ENCODE peak calls at places on chromosomes 16 and 17, in six cellular contexts. W is neural progenitor cell, O is HCT116, Q is fibroblast of lung, V is hepatocyte, D is H1. P is an unnamed sample.

GRCh38 chr17:80899402-80900268 is 92.0 kb upstream of the CHMP6 start:
- DNase-seq in O (peak; percentile 40), W (peak; percentile 51), Q (no peak), V (peak; percentile 62), D (peak; percentile 29), P (peak; percentile 47)

GRCh38 chr17:72580321-72581127 is 459.7 kb downstream of the SOX9 start:
- DNase-seq in W (no peak), D (no peak), V (peak; percentile 82), Q (no peak), O (no peak), P (no peak)

GRCh38 chr16:78607465-78607864 is 508.0 kb downstream of the WWOX start:
- DNase-seq in V (peak; percentile 28), O (no peak), W (no peak), Q (peak; percentile 20), D (no peak), P (no peak)

GRCh38 chr17:21817791-21818364 is 125.6 kb downstream of the KCNJ18 start:
- DNase-seq in O (no peak), V (no peak), Q (no peak), D (no peak), W (no peak), P (no peak)

GRCh38 chr16:81446318-81447275 is 2.0 kb downstream of the CMIP start:
- DNase-seq in Q (peak; percentile 60), D (no peak), W (no peak), V (peak; percentile 52), O (no peak), P (peak; percentile 67)

GRCh38 chr17:62869885-62870580 is 61.9 kb upstream of the MARCHF10 start:
- DNase-seq in O (no peak), V (peak; percentile 69), Q (peak; percentile 70), W (peak; percentile 72), D (peak; percentile 33), P (no peak)

GRCh38 chr17:59839646-59840328 is 53.0 kb downstream of the TUBD1 start:
- DNase-seq in Q (peak; percentile 36), O (no peak), V (peak; percentile 13), D (no peak), W (peak; percentile 13), P (no peak)

GRCh38 chr17:38418693-38419507 is 9.4 kb upstream of the ARHGAP23 start:
- DNase-seq in D (no peak), O (no peak), V (no peak), Q (no peak), W (peak; percentile 64), P (peak; percentile 66)

GRCh38 chr16:62548095-62548494 is 511.9 kb upstream of the CDH8 start:
- DNase-seq in Q (no peak), V (no peak), D (peak; percentile 9), O (no peak), W (no peak), P (no peak)

GRCh38 chr16:48829361-48829760 is 219.4 kb upstream of the N4BP1 start:
- DNase-seq in Q (no peak), D (no peak), O (no peak), V (no peak), W (no peak), P (no peak)

GRCh38 chr17:9677411-9677810 is 32.1 kb downstream of the USP43 start:
- DNase-seq in O (no peak), W (no peak), V (no peak), D (no peak), Q (peak; percentile 14), P (no peak)

GRCh38 chr16:53482123-53482522 is 20.9 kb downstream of the AKTIP start:
- DNase-seq in Q (no peak), O (no peak), W (no peak), D (no peak), V (no peak), P (no peak)

GRCh38 chr16:66199189-66199588 is 167.3 kb upstream of the CDH5 start:
- DNase-seq in V (no peak), W (no peak), Q (no peak), O (no peak), D (no peak), P (no peak)

GRCh38 chr17:17063546-17064122 is 21.4 kb downstream of the MPRIP start:
- DNase-seq in D (no peak), W (no peak), V (no peak), O (no peak), Q (no peak), P (no peak)

GRCh38 chr17:44848961-44849489 is 1.3 kb downstream of the HIGD1B start:
- DNase-seq in O (no peak), W (no peak), Q (no peak), V (no peak), D (no peak), P (no peak)

GRCh38 chr17:40068129-40068581 is 5.4 kb downstream of the THRA start:
- DNase-seq in V (no peak), W (peak; percentile 2), O (no peak), D (no peak), Q (no peak), P (no peak)

GRCh38 chr17:5500247-5500803 is 14.0 kb downstream of the MIS12 start:
- DNase-seq in D (no peak), Q (no peak), O (no peak), W (no peak), V (peak; percentile 45), P (no peak)

GRCh38 chr17:60601443-60602384 is 1.7 kb downstream of the PPM1D start:
- DNase-seq in D (no peak), V (peak; percentile 91), O (peak; percentile 60), Q (peak; percentile 68), W (peak; percentile 75), P (peak; percentile 66)

GRCh38 chr16:65889533-65889966 is 476.9 kb upstream of the CDH5 start:
- DNase-seq in V (peak; percentile 34), W (no peak), D (no peak), O (no peak), Q (peak; percentile 44), P (no peak)

GRCh38 chr17:2089021-2089422 is 34.1 kb downstream of the HIC1 start:
- DNase-seq in W (no peak), V (no peak), Q (peak; percentile 76), O (no peak), D (no peak), P (no peak)

GRCh38 chr16:964696-965395 is 5.9 kb downstream of the LMF1 start:
- DNase-seq in W (no peak), V (no peak), O (no peak), D (no peak), Q (peak; percentile 47), P (no peak)

GRCh38 chr16:63890072-63890471 is 1231.8 kb downstream of the CDH11 start:
- DNase-seq in V (peak; percentile 23), O (no peak), Q (peak; percentile 76), D (no peak), W (no peak), P (no peak)

GRCh38 chr17:2054262-2054739 is 602 bp upstream of the HIC1 start:
- DNase-seq in D (no peak), O (no peak), Q (peak; percentile 80), W (no peak), V (no peak), P (peak; percentile 38)

GRCh38 chr17:59916446-59916845 is 23.5 kb downstream of the RPS6KB1 start:
- DNase-seq in W (no peak), V (no peak), O (no peak), Q (no peak), D (no peak), P (no peak)

GRCh38 chr16:81140930-81141780 is 45.0 kb upstream of the GCSH start:
- DNase-seq in D (peak; percentile 33), W (peak; percentile 31), V (no peak), O (peak; percentile 45), Q (no peak), P (peak; percentile 8)

GRCh38 chr16:4410335-4411075 is 5.9 kb downstream of the CORO7 start:
- DNase-seq in V (peak; percentile 72), D (no peak), Q (peak; percentile 91), O (no peak), W (no peak), P (no peak)

GRCh38 chr16:88070341-88070740 is 119.1 kb downstream of the BANP start:
- DNase-seq in O (no peak), Q (no peak), V (no peak), W (no peak), D (no peak), P (no peak)

GRCh38 chr16:88202207-88202745 is 180.5 kb upstream of the ZNF469 start:
- DNase-seq in Q (no peak), W (no peak), O (no peak), V (no peak), D (no peak), P (no peak)

GRCh38 chr16:14015948-14016347 is 55.2 kb upstream of the MRTFB start:
- DNase-seq in W (no peak), O (no peak), Q (peak; percentile 84), V (no peak), D (no peak), P (no peak)

GRCh38 chr17:305090-305976 is 47.3 kb downstream of the RPH3AL start:
- DNase-seq in W (no peak), Q (no peak), V (peak; percentile 23), O (no peak), D (no peak), P (no peak)

GRCh38 chr17:301681-302299 is 50.8 kb downstream of the RPH3AL start:
- DNase-seq in O (no peak), V (no peak), Q (no peak), D (no peak), W (no peak), P (no peak)

GRCh38 chr17:302300-302698 is 50.3 kb downstream of the RPH3AL start:
- DNase-seq in W (no peak), Q (no peak), O (no peak), V (peak; percentile 74), D (no peak), P (no peak)

GRCh38 chr17:304461-304860 is 48.1 kb downstream of the RPH3AL start:
- DNase-seq in V (peak; percentile 28), Q (peak; percentile 20), O (no peak), D (no peak), W (peak; percentile 71), P (no peak)

DNA sequence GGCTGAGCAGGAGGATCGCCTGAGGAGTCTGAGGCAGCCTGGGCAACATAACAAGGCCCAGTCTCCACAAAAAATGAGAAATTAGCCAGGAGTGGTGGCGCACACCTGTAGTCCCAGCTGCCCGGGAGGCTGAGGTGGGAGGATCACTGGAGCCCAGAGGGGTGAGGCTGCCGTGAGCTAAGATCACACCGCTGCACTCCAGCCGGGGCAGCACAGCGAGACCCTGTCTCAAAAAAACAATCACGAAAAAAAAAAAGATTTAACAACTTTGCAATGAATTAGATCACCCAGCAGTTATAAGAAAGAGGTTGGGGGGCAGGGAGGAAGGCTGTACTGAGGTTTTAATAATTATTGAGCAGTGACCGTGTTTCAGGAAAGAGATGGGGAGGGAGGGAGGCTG is 49.4 kb downstream of the RPH3AL start:
- DNase-seq in W (no peak), V (no peak), O (no peak), D (no peak), Q (no peak), P (no peak)
- H3K4me2 ChIP-seq in W (no peak overlapping the region), V (no peak overlapping the region), O (no peak overlapping the region), D (no peak overlapping the region), Q (no peak overlapping the region), P (no peak overlapping the region)

GRCh38 chr17:79182176-79183160 is 107.8 kb downstream of the ENGASE start:
- DNase-seq in O (no peak), W (peak; percentile 54), Q (no peak), D (no peak), V (no peak), P (no peak)
- TF ChIP-seq EZH2 in O (no peak), W (peak; percentile 26), Q (peak; percentile 3), D (no peak), V (no peak), P (no peak)

GRCh38 chr17:68589086-68589485 is 12.1 kb downstream of the FAM20A start:
- DNase-seq in Q (no peak), D (no peak), O (no peak), V (no peak), W (no peak), P (no peak)
- H3K9me3 ChIP-seq in Q (no peaks in the 10 kb centered on the region), D (no peaks in the 10 kb centered on the region), O (no peaks in the 10 kb centered on the region), V (no peaks in the 10 kb centered on the region), W (no peaks in the 10 kb centered on the region), P (no peaks in the 10 kb centered on the region)

GRCh38 chr17:48439473-48439872 is 9.5 kb upstream of the SKAP1 start:
- DNase-seq in V (no peak), D (no peak), Q (no peak), O (no peak), W (no peak), P (no peak)
- H3K4me2 ChIP-seq in V (no peak overlapping the region), D (no peak overlapping the region), Q (no peak overlapping the region), O (no peak overlapping the region), W (no peak overlapping the region), P (no peak overlapping the region)